ENCODE peak calls at places on chromosomes 12 and 14, in ten cellular contexts. M, L, V, J, Y, N, W, X, H and P are unnamed samples.

GRCh38 chr12:112389228-112389627 is 7.0 kb upstream of the HECTD4 start:
- DNase-seq in H (no peak), N (no peak), M (no peak), L (no peak), Y (no peak), J (no peak), X (no peak), W (no peak), V (no peak), P (no peak)

GRCh38 chr12:71947645-71948105 is 9.0 kb downstream of the TPH2 start:
- DNase-seq in X (no peak), W (peak; percentile 33), N (no peak), Y (no peak), V (peak; percentile 86), M (no peak), L (no peak), J (no peak), H (peak; percentile 82), P (no peak)

GRCh38 chr12:109544955-109545531 is 28.3 kb downstream of the MMAB start:
- DNase-seq in L (no peak), W (no peak), J (no peak), X (no peak), H (no peak), V (peak; percentile 37), N (no peak), Y (no peak), M (no peak), P (no peak)

GRCh38 chr14:25461780-25462179 is 411.8 kb upstream of the STXBP6 start:
- DNase-seq in W (no peak), H (no peak), J (no peak), L (no peak), V (no peak), M (no peak), N (no peak), X (no peak), Y (no peak), P (no peak)

GRCh38 chr12:69157023-69157655 is 82.2 kb upstream of the CPSF6 start:
- DNase-seq in H (peak; percentile 87), M (peak; percentile 92), V (peak; percentile 76), Y (peak; percentile 67), J (peak; percentile 60), X (peak; percentile 91), L (peak; percentile 93), N (peak; percentile 96), W (peak; percentile 91), P (peak; percentile 95)

GRCh38 chr14:70808402-70809237 is 693 bp downstream of the MAP3K9 start:
- DNase-seq in W (peak; percentile 46), M (peak; percentile 71), V (no peak), N (no peak), X (no peak), Y (no peak), J (no peak), H (peak; percentile 41), L (peak; percentile 52), P (peak; percentile 86)

GRCh38 chr14:38039526-38039925 is 168.2 kb upstream of the SSTR1 start:
- DNase-seq in W (no peak), N (no peak), Y (no peak), V (peak; percentile 11), X (no peak), H (no peak), M (no peak), L (no peak), J (no peak), P (no peak)

GRCh38 chr12:66092559-66093269 is 37.8 kb downstream of the LLPH start:
- DNase-seq in X (no peak), W (peak; percentile 20), H (no peak), N (no peak), Y (no peak), V (peak; percentile 56), M (no peak), J (no peak), L (no peak), P (no peak)

DNA sequence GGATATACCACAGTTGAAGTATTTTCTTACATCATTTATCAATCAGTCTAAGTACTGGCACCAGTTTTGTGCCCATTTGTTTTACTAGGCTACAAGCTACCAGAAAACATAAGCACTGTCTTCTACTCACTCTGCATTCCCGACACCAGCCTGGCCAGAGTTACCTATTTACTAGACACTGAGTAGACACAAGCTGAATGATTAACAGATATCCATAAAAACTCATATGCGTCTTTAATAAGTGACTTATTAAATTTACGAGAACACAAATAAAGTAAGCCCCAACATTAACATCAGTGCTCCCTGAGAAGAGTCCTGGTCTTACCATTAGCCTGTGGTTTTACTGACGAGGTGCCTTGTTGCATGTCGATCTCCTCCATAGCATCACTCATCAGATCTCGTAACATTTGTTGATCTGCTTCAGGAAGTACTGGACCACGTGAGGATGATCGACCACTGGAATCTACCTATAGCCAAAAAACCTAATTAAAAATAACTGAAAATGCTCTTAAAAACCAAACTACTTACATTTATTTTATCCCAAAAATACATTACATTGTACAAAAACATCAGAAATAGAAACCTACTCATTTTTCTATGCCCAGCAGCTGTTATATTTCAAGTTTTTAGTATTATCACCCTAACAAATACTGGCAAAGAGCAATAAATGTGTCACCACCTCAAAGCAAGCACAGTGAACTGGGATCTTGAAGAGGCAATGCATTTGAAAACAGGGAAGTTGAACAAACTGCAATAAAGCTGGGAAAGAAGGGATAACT is 53.3 kb downstream of the BDKRB1 start:
- DNase-seq in L (no peak), H (no peak), M (no peak), X (no peak), Y (no peak), N (no peak), V (no peak), W (peak; percentile 26), J (no peak), P (no peak)
- H3K4me3 ChIP-seq in L (no peak overlapping the region), H (no peak overlapping the region), M (no peak overlapping the region), X (no peak overlapping the region), Y (no peak overlapping the region), N (no peak overlapping the region), V (no peak overlapping the region), W (no peak overlapping the region), J (no peak overlapping the region), P (no peak overlapping the region)

DNA sequence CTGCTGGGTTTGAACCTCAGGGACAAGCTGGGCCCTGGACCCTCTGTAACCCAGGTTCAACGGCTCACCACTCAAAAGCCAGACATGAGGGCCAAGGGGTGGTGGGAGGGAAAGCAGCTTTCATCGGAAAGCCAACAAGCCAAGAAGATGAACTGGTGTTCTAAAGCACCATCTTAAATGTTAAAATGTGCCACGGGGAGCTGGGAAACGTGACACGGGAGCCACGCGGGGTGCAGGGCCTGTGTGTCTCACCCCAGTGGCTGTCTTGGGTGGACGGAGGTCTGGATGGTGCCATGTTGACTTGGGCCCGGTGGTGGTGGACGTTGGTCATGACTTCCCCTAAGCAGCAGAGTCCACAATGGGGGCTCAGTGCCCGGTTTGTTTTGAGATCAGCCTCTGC is 97.7 kb upstream of the SFSWAP start:
- DNase-seq in W (no peak), N (no peak), J (no peak), L (no peak), M (no peak), X (peak; percentile 58), V (no peak), H (no peak), Y (no peak), P (no peak)
- TF ChIP-seq POLR2A in W (no peak), N (no peak), J (no peak), L (no peak), M (no peak), X (no peak), V (no peak), H (no peak), Y (no peak), P (no peak)

DNA sequence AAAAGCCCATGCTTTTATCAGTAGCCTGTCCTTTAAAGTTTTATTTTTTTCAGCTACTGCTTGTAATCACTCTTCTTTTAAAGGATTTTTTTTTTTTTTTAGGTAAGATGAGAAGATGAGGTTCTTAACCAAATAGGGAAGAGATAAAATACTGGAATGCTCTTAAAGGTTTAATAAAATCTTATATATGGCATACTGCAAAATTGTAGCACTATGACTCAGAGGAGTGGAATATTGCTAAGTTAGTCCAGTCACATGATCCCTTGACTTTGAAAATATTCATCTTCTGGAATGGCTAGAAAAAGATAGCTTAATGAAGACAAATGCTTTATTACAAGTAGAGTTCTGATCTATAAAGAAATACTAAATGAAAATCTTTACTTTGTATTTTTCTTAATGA is 116.6 kb downstream of the NAV3 start:
- DNase-seq in X (no peak), J (no peak), L (no peak), H (no peak), V (peak; percentile 83), W (no peak), Y (no peak), M (no peak), N (no peak), P (no peak)
- H3K4me3 ChIP-seq in X (no peak overlapping the region), J (no peak overlapping the region), L (no peak overlapping the region), H (no peak overlapping the region), V (no peak overlapping the region), W (no peak overlapping the region), Y (no peak overlapping the region), M (no peak overlapping the region), N (no peak overlapping the region), P (no peak overlapping the region)

GRCh38 chr12:21774358-21775129 is at the start of gene KCNJ8:
- DNase-seq in N (peak; percentile 95), Y (peak; percentile 16), M (no peak), X (peak; percentile 90), W (peak; percentile 90), L (peak; percentile 84), V (peak; percentile 50), J (peak; percentile 85), H (peak; percentile 85), P (peak; percentile 92)
- TF ChIP-seq POLR2A in N (peak; percentile 36), Y (no peak), M (no peak), X (no peak), W (peak; percentile 89), L (peak; percentile 36), V (no peak), J (no peak), H (no peak), P (no peak)

DNA sequence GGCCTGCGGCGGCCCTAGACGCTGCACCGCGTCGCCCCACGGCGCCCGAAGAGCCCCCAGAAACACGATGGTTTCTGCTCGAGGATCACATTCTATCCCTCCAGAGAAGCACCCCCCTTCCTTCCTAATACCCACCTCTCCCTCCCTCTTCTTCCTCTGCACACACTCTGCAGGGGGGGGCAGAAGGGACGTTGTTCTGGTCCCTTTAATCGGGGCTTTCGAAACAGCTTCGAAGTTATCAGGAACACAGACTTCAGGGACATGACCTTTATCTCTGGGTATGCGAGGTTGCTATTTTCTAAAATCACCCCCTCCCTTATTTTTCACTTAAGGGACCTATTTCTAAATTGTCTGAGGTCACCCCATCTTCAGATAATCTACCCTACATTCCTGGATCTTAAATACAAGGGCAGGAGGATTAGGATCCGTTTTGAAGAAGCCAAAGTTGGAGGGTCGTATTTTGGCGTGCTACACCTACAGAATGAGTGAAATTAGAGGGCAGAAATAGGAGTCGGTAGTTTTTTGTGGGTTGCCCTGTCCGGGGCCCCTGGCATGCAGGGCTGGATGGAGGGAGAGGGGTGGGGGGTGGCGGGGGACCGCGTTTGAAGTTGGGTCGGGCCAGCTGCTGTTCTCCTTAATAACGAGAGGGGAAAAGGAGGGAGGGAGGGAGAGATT is 449 bp upstream of the CCND2 start:
- DNase-seq in V (no peak), N (no peak), W (no peak), Y (no peak), J (no peak), M (no peak), X (no peak), H (no peak), L (no peak), P (no peak)
- H3K4me3 ChIP-seq in V (no peak overlapping the region), N (peak overlapping the region; percentile 98), W (no peak overlapping the region), Y (peak overlapping the region; percentile 82), J (peak overlapping the region; percentile 91), M (peak overlapping the region; percentile 79), X (peak overlapping the region; percentile 7), H (no peak overlapping the region), L (peak overlapping the region; percentile 43), P (peak overlapping the region; percentile 14)